ENCODE peak calls at places on chromosomes 1 and 21, in ten cellular contexts. J, F, W, P, Z, K, M, Y, O and R are unnamed samples.

GRCh38 chr1:115654125-115654524 is 12.4 kb downstream of the VANGL1 start:
- DNase-seq in J (no peak), F (no peak), W (no peak), P (no peak), Z (no peak), K (no peak), M (no peak), Y (no peak), O (no peak), R (no peak)

GRCh38 chr1:111895456-111895855 is 94.0 kb downstream of the KCND3 start:
- DNase-seq in J (no peak), F (no peak), W (no peak), P (no peak), Z (no peak), K (no peak), M (no peak), Y (no peak), O (peak; percentile 52), R (no peak)

GRCh38 chr1:111920221-111921024 is 69.0 kb downstream of the KCND3 start:
- DNase-seq in J (peak; percentile 3), F (no peak), W (peak; percentile 70), P (no peak), Z (peak; percentile 51), K (no peak), M (peak; percentile 6), Y (peak; percentile 11), O (peak; percentile 69), R (no peak)

GRCh38 chr21:44071359-44072104 is 35.7 kb upstream of the PWP2 start:
- DNase-seq in J (no peak), F (no peak), W (no peak), P (no peak), Z (no peak), K (no peak), M (no peak), Y (no peak), O (no peak), R (no peak)

GRCh38 chr1:241355311-241356010 is 1.5 kb downstream of the RGS7 start:
- DNase-seq in J (no peak), F (no peak), W (no peak), P (no peak), Z (no peak), K (no peak), M (no peak), Y (no peak), O (peak; percentile 12), R (no peak)

GRCh38 chr1:51168266-51168845 is 66.3 kb downstream of the C1orf185 start:
- DNase-seq in J (no peak), F (no peak), W (no peak), P (no peak), Z (no peak), K (no peak), M (no peak), Y (no peak), O (no peak), R (no peak)

GRCh38 chr1:57422271-57423134 is 1.4 kb downstream of the DAB1 start:
- DNase-seq in J (no peak), F (no peak), W (no peak), P (no peak), Z (peak; percentile 7), K (no peak), M (no peak), Y (no peak), O (peak; percentile 25), R (no peak)

GRCh38 chr1:67945733-67946374 is 104.6 kb downstream of the DIRAS3 start:
- DNase-seq in J (no peak), F (no peak), W (no peak), P (no peak), Z (peak; percentile 45), K (no peak), M (no peak), Y (no peak), O (no peak), R (no peak)

GRCh38 chr1:169361281-169361680 is 6.3 kb downstream of the NME7 start:
- DNase-seq in J (no peak), F (no peak), W (no peak), P (no peak), Z (no peak), K (no peak), M (no peak), Y (no peak), O (no peak), R (no peak)

GRCh38 chr1:197783510-197783948 is 8.2 kb upstream of the DENND1B start:
- DNase-seq in J (peak; percentile 91), F (no peak), W (no peak), P (no peak), Z (no peak), K (peak; percentile 72), M (no peak), Y (no peak), O (no peak), R (peak; percentile 30)

GRCh38 chr1:224809613-224810012 is 119.9 kb upstream of the DNAH14 start:
- DNase-seq in J (no peak), F (no peak), W (no peak), P (no peak), Z (no peak), K (no peak), M (no peak), Y (no peak), O (no peak), R (no peak)

GRCh38 chr1:8763888-8764287 is 53.6 kb downstream of the RERE start:
- DNase-seq in J (no peak), F (no peak), W (no peak), P (no peak), Z (peak; percentile 13), K (no peak), M (no peak), Y (peak; percentile 22), O (no peak), R (no peak)

GRCh38 chr1:42336978-42337377 is 1.9 kb upstream of the FOXJ3 start:
- DNase-seq in J (no peak), F (no peak), W (no peak), P (no peak), Z (no peak), K (no peak), M (no peak), Y (no peak), O (no peak), R (no peak)

GRCh38 chr1:111489604-111490003 is 13.8 kb downstream of the ADORA3 start:
- DNase-seq in J (no peak), F (no peak), W (no peak), P (no peak), Z (no peak), K (no peak), M (no peak), Y (peak; percentile 56), O (peak; percentile 47), R (no peak)